ENCODE peak calls at places on chromosomes 11 and 22, in ten cellular contexts. H is right lobe of liver; Q is NCI-H1092 treated with DMSO at 0.1 percent for 48 hours; R is sigmoid colon; Y is right atrium auricular region; G is activated CD4-positive, alpha-beta T cell treated with anti-CD3 and anti-CD28 coated beads, Interleukin-2, amount 10 ng/mL, durations not matched to agents 7 days and 5 days; C is stimulated activated CD4-positive, alpha-beta T cell treated with anti-CD3 and anti-CD28 coated beads, Interleukin-15, amount 100 ng/mL, for 1 hour; A is keratinocyte; J is astrocyte of the hippocampus; U is stimulated activated CD8-positive, alpha-beta memory T cell treated with anti-CD3 and anti-CD28 coated beads, Interleukin-4, amount 100 ng/mL, for 1 hour. P is an unnamed sample.

GRCh38 chr22:17314472-17314871 is 54.8 kb upstream of the CECR2 start:
- DNase-seq in H (no peak), Q (peak), R (no peak), Y (no peak), G (no peak), C (no peak), A (no peak), J (no peak), U (no peak), P (no peak)

GRCh38 chr11:117412176-117412575 is 84.5 kb downstream of the CEP164 start:
- DNase-seq in H (no peak), Q (no peak), R (peak), Y (no peak), G (no peak), C (no peak), A (no peak), J (no peak), U (no peak), P (no peak)

GRCh38 chr11:117292616-117293015 is 1.5 kb downstream of the BACE1-AS start:
- DNase-seq in H (no peak), Q (no peak), R (no peak), Y (no peak), G (no peak), C (no peak), A (no peak), J (no peak), U (no peak), P (no peak)

GRCh38 chr11:11397043-11397415 is 44.0 kb upstream of the CSNK2A3 start:
- DNase-seq in H (no peak), Q (no peak), R (no peak), Y (no peak), G (no peak), C (no peak), A (no peak), J (peak), U (no peak), P (no peak)

GRCh38 chr11:132549001-132549400 is 983.3 kb downstream of the OPCML start:
- DNase-seq in H (no peak), Q (no peak), R (no peak), Y (no peak), G (no peak), C (no peak), A (no peak), J (peak), U (no peak), P (no peak)

GRCh38 chr11:120212926-120213325 is 2.1 kb downstream of the OAF start:
- DNase-seq in H (no peak), Q (no peak), R (no peak), Y (no peak), G (no peak), C (no peak), A (no peak), J (no peak), U (no peak), P (no peak)

GRCh38 chr11:27282141-27282590 is 80.8 kb downstream of the CCDC34 start:
- DNase-seq in H (peak), Q (no peak), R (no peak), Y (peak), G (no peak), C (no peak), A (no peak), J (peak), U (no peak), P (no peak)

GRCh38 chr22:19770349-19771220 is 10.0 kb downstream of the TBX1 start:
- DNase-seq in H (peak), Q (no peak), R (no peak), Y (no peak), G (no peak), C (no peak), A (no peak), J (no peak), U (no peak), P (no peak)

GRCh38 chr11:120710354-120711187 is 199.0 kb downstream of the GRIK4 start:
- DNase-seq in H (no peak), Q (no peak), R (peak), Y (peak), G (no peak), C (no peak), A (no peak), J (peak), U (no peak), P (no peak)

GRCh38 chr22:42893366-42894150 is 36.5 kb upstream of the ARFGAP3 start:
- DNase-seq in H (no peak), Q (no peak), R (no peak), Y (no peak), G (peak), C (no peak), A (no peak), J (no peak), U (no peak), P (no peak)

GRCh38 chr11:107756553-107756952 is 44.7 kb upstream of the SLN start:
- DNase-seq in H (no peak), Q (no peak), R (no peak), Y (no peak), G (no peak), C (no peak), A (no peak), J (no peak), U (no peak), P (no peak)

GRCh38 chr11:68956142-68956541 is 24.6 kb downstream of the MRGPRD start:
- DNase-seq in H (no peak), Q (no peak), R (peak), Y (no peak), G (no peak), C (no peak), A (no peak), J (no peak), U (no peak), P (no peak)

GRCh38 chr11:122033193-122033592 is 82.8 kb downstream of the BLID start:
- DNase-seq in H (no peak), Q (no peak), R (no peak), Y (no peak), G (no peak), C (no peak), A (no peak), J (no peak), U (no peak), P (no peak)

GRCh38 chr22:44351685-44352377 is 39.1 kb upstream of the SHISAL1 start:
- DNase-seq in H (no peak), Q (no peak), R (peak), Y (peak), G (peak), C (no peak), A (peak), J (peak), U (no peak), P (peak)

GRCh38 chr11:77558380-77558779 is 31.4 kb upstream of the AQP11 start:
- DNase-seq in H (no peak), Q (no peak), R (no peak), Y (no peak), G (no peak), C (no peak), A (no peak), J (no peak), U (no peak), P (no peak)

GRCh38 chr11:2563216-2564007 is 118.6 kb downstream of the KCNQ1 start:
- DNase-seq in H (no peak), Q (no peak), R (no peak), Y (no peak), G (no peak), C (no peak), A (no peak), J (no peak), U (no peak), P (no peak)

GRCh38 chr22:39133871-39134270 is 18.6 kb downstream of the CBX7 start:
- DNase-seq in H (no peak), Q (no peak), R (peak), Y (no peak), G (no peak), C (no peak), A (no peak), J (no peak), U (no peak), P (no peak)

GRCh38 chr11:86460461-86461404 is 86.0 kb downstream of the CCDC81 start:
- DNase-seq in H (no peak), Q (no peak), R (no peak), Y (no peak), G (no peak), C (no peak), A (no peak), J (no peak), U (no peak), P (no peak)

GRCh38 chr11:359181-359714 is 10.1 kb upstream of the B4GALNT4 start:
- DNase-seq in H (peak), Q (no peak), R (peak), Y (no peak), G (peak), C (no peak), A (no peak), J (no peak), U (no peak), P (no peak)

GRCh38 chr11:83192846-83193245 is 666 bp upstream of the ANKRD42 start:
- DNase-seq in H (no peak), Q (no peak), R (no peak), Y (no peak), G (no peak), C (no peak), A (no peak), J (no peak), U (no peak), P (no peak)

GRCh38 chr11:43920598-43921419 is 21.6 kb upstream of the C11orf96 start:
- DNase-seq in H (no peak), Q (no peak), R (peak), Y (peak), G (no peak), C (no peak), A (peak), J (peak), U (no peak), P (no peak)

GRCh38 chr11:91136631-91137030 is 913.8 kb upstream of the CHORDC1 start:
- DNase-seq in H (no peak), Q (no peak), R (no peak), Y (no peak), G (no peak), C (no peak), A (no peak), J (no peak), U (no peak), P (no peak)

GRCh38 chr11:15275141-15275540 is 160.4 kb downstream of the INSC start:
- DNase-seq in H (no peak), Q (no peak), R (no peak), Y (no peak), G (no peak), C (no peak), A (no peak), J (no peak), U (no peak), P (no peak)

GRCh38 chr11:73177380-73178091 is 35.4 kb upstream of the FCHSD2 start:
- DNase-seq in H (no peak), Q (no peak), R (peak), Y (peak), G (no peak), C (no peak), A (no peak), J (peak), U (no peak), P (no peak)

GRCh38 chr11:7196396-7197146 is 55.1 kb upstream of the SYT9 start:
- DNase-seq in H (no peak), Q (no peak), R (no peak), Y (no peak), G (no peak), C (no peak), A (no peak), J (no peak), U (no peak), P (no peak)

GRCh38 chr11:92473736-92474135 is 249.1 kb downstream of the FAT3 start:
- DNase-seq in H (no peak), Q (no peak), R (no peak), Y (no peak), G (no peak), C (no peak), A (peak), J (peak), U (no peak), P (no peak)

GRCh38 chr11:116072776-116073175 is 568.6 kb upstream of the CADM1 start:
- DNase-seq in H (no peak), Q (peak), R (no peak), Y (no peak), G (no peak), C (no peak), A (no peak), J (peak), U (no peak), P (no peak)

GRCh38 chr11:27119396-27119795 is 78.8 kb downstream of the BBOX1 start:
- DNase-seq in H (no peak), Q (no peak), R (no peak), Y (no peak), G (no peak), C (no peak), A (no peak), J (no peak), U (no peak), P (no peak)

GRCh38 chr11:114307524-114308203 is 11.5 kb downstream of the NNMT start:
- DNase-seq in H (peak), Q (no peak), R (peak), Y (peak), G (no peak), C (no peak), A (no peak), J (peak), U (no peak), P (no peak)

GRCh38 chr22:25051983-25052710 is 99.6 kb downstream of the KIAA1671 start:
- DNase-seq in H (no peak), Q (peak), R (no peak), Y (no peak), G (no peak), C (no peak), A (no peak), J (no peak), U (no peak), P (no peak)

GRCh38 chr11:95522871-95523270 is 266.7 kb downstream of the FAM76B start:
- DNase-seq in H (no peak), Q (no peak), R (no peak), Y (no peak), G (no peak), C (no peak), A (peak), J (no peak), U (no peak), P (no peak)

GRCh38 chr11:68932358-68932757 is 28.7 kb downstream of the IGHMBP2 start:
- DNase-seq in H (no peak), Q (no peak), R (no peak), Y (no peak), G (no peak), C (no peak), A (no peak), J (no peak), U (no peak), P (no peak)

GRCh38 chr11:5923427-5923776 is 18.6 kb upstream of the OR56A3 start:
- DNase-seq in H (no peak), Q (no peak), R (no peak), Y (no peak), G (no peak), C (no peak), A (no peak), J (no peak), U (no peak), P (no peak)

GRCh38 chr11:746289-747175 is 732 bp upstream of the TALDO1 start:
- DNase-seq in H (no peak), Q (peak), R (peak), Y (no peak), G (peak), C (no peak), A (no peak), J (peak), U (no peak), P (no peak)

GRCh38 chr11:74248469-74248868 is 63.0 kb downstream of the P4HA3 start:
- DNase-seq in H (no peak), Q (no peak), R (no peak), Y (no peak), G (no peak), C (no peak), A (no peak), J (no peak), U (no peak), P (no peak)